ENCODE peak calls at places on chromosomes 5 and 9, in seven cellular contexts. P is occipital lobe, W is cardiac fibroblast, A is KG1, V is GM19239, E is EL, K is cardiac muscle cell. D is an unnamed sample.
A peak's percentile ranks its signal among the peaks of the same experiment; 100 is the strongest.

GRCh38 chr5:81125959-81126358 is 107.2 kb upstream of the CKMT2 start:
- DNase-seq in E (peak; percentile 13), A (no peak), V (no peak), W (no peak), P (no peak), K (no peak), D (no peak)

GRCh38 chr9:14248149-14248548 is 65.8 kb downstream of the NFIB start:
- DNase-seq in V (no peak), E (no peak), W (no peak), A (no peak), P (no peak), K (no peak), D (no peak)

GRCh38 chr5:178644826-178645545 is 18.1 kb upstream of the CLK4 start:
- DNase-seq in W (peak; percentile 18), E (peak; percentile 69), A (no peak), K (no peak), V (no peak), P (peak; percentile 62), D (no peak)

GRCh38 chr5:127446626-127447025 is 70.8 kb upstream of the PRRC1 start:
- DNase-seq in K (no peak), E (no peak), W (no peak), A (no peak), P (no peak), V (no peak), D (no peak)

GRCh38 chr9:133842721-133843227 is 104.6 kb upstream of the SARDH start:
- DNase-seq in E (no peak), A (no peak), V (no peak), P (no peak), W (no peak), K (no peak), D (no peak)

GRCh38 chr5:54212331-54212730 is 98.0 kb downstream of the ARL15 start:
- DNase-seq in E (peak; percentile 23), V (no peak), P (no peak), K (no peak), W (no peak), A (no peak), D (no peak)

GRCh38 chr9:79581388-79581787 is 9.6 kb downstream of the TLE4 start:
- DNase-seq in A (no peak), P (no peak), V (no peak), K (no peak), W (peak; percentile 60), E (peak; percentile 73), D (no peak)

GRCh38 chr9:125635888-125636287 is 71.1 kb downstream of the MAPKAP1 start:
- DNase-seq in K (peak; percentile 42), A (no peak), P (no peak), W (no peak), E (no peak), V (no peak), D (no peak)

GRCh38 chr5:34503379-34504346 is 152.5 kb upstream of the RAI14 start:
- DNase-seq in V (no peak), E (no peak), W (peak; percentile 47), A (no peak), P (peak; percentile 44), K (no peak), D (no peak)

GRCh38 chr9:73081979-73082657 is 69.5 kb upstream of the ANXA1 start:
- DNase-seq in A (peak; percentile 39), V (peak; percentile 18), K (peak; percentile 63), E (peak; percentile 47), W (peak; percentile 80), P (no peak), D (peak; percentile 2)

GRCh38 chr9:107584186-107584585 is 94.6 kb upstream of the KLF4 start:
- DNase-seq in A (no peak), E (no peak), K (no peak), P (no peak), V (no peak), W (no peak), D (no peak)

GRCh38 chr5:123119334-123119986 is 30.4 kb downstream of the PRDM6 start:
- DNase-seq in W (peak; percentile 67), P (no peak), K (peak; percentile 72), V (no peak), A (no peak), E (peak; percentile 74), D (no peak)

GRCh38 chr5:178576591-178577351 is 13.4 kb downstream of the COL23A1 start:
- DNase-seq in K (peak; percentile 53), P (no peak), A (no peak), W (no peak), V (no peak), E (no peak), D (no peak)

GRCh38 chr5:90606539-90606938 is 47.9 kb downstream of the ADGRV1 start:
- DNase-seq in P (no peak), K (peak; percentile 28), A (no peak), W (no peak), E (no peak), V (no peak), D (no peak)

GRCh38 chr5:3843691-3844090 is 248.1 kb downstream of the IRX1 start:
- DNase-seq in W (no peak), K (peak; percentile 7), V (no peak), E (no peak), A (no peak), P (peak; percentile 5), D (no peak)

GRCh38 chr5:138665261-138665660 is 88.0 kb upstream of the CTNNA1 start:
- DNase-seq in P (no peak), A (no peak), V (no peak), W (no peak), E (no peak), K (no peak), D (no peak)

GRCh38 chr9:137506702-137507171 is 43.5 kb downstream of the PNPLA7 start:
- DNase-seq in P (no peak), A (no peak), K (no peak), V (no peak), E (peak; percentile 80), W (no peak), D (no peak)

GRCh38 chr5:179317411-179318192 is 27.7 kb downstream of the ADAMTS2 start:
- DNase-seq in P (no peak), V (no peak), W (no peak), E (no peak), K (no peak), A (no peak), D (no peak)

GRCh38 chr9:134231330-134231745 is 67.0 kb upstream of the RNU6ATAC start:
- DNase-seq in V (no peak), W (peak; percentile 56), P (no peak), E (no peak), K (no peak), A (no peak), D (no peak)

GRCh38 chr5:64418013-64418412 is 87.8 kb upstream of the RGS7BP start:
- DNase-seq in V (no peak), E (no peak), K (no peak), A (no peak), P (no peak), W (no peak), D (no peak)

GRCh38 chr5:170263906-170264305 is 31.1 kb downstream of the C5orf58 start:
- DNase-seq in P (no peak), A (no peak), W (no peak), E (no peak), K (no peak), V (no peak), D (no peak)

GRCh38 chr9:31137151-31137849 is 1247.1 kb upstream of the ACO1 start:
- DNase-seq in V (no peak), K (no peak), W (peak; percentile 95), A (no peak), P (no peak), E (peak; percentile 0), D (no peak)

GRCh38 chr5:143428738-143429420 is 25.4 kb upstream of the NR3C1 start:
- DNase-seq in A (no peak), P (no peak), E (no peak), V (no peak), K (no peak), W (no peak), D (no peak)

GRCh38 chr5:175464414-175465233 is 13.7 kb upstream of the SFXN1 start:
- DNase-seq in P (no peak), W (peak; percentile 44), V (no peak), E (peak; percentile 34), K (peak; percentile 65), A (no peak), D (no peak)

D was measured in GM12892.